ENCODE peak calls at places on chromosomes 2 and 18, in four cellular contexts. T is fibroblast of mammary gland, L is retina, J is GM04503. V is an unnamed sample.

GRCh38 chr2:10913501-10914271 is 2.0 kb downstream of the KCNF1 start:
- DNase-seq in L (no peak), T (no peak), J (no peak), V (no peak)

GRCh38 chr18:58860747-58861224 is 3.9 kb upstream of the ZNF532 start:
- DNase-seq in J (no peak), T (no peak), L (peak), V (no peak)

GRCh38 chr2:12064153-12064552 is 317.7 kb downstream of the LPIN1 start:
- DNase-seq in T (no peak), J (no peak), L (no peak), V (no peak)

GRCh38 chr2:84870306-84870705 is 10.6 kb downstream of the TRABD2A start:
- DNase-seq in J (no peak), T (no peak), L (no peak), V (no peak)

GRCh38 chr2:58215429-58215828 is 25.7 kb downstream of the FANCL start:
- DNase-seq in L (no peak), J (no peak), T (peak), V (no peak)

GRCh38 chr2:170339324-170339723 is 161.4 kb downstream of the MYO3B start:
- DNase-seq in T (no peak), J (no peak), L (no peak), V (no peak)

GRCh38 chr2:20551231-20551944 is 99.5 kb downstream of the HS1BP3 start:
- DNase-seq in T (no peak), J (no peak), L (peak), V (no peak)

GRCh38 chr18:32877371-32877770 is 104.5 kb upstream of the KLHL14 start:
- DNase-seq in T (no peak), J (no peak), L (no peak), V (no peak)

GRCh38 chr2:138003411-138003810 is 39.1 kb downstream of the HNMT start:
- DNase-seq in T (no peak), L (no peak), J (no peak), V (no peak)

GRCh38 chr2:180823546-180824141 is 156.8 kb upstream of the UBE2E3 start:
- DNase-seq in J (peak), L (no peak), T (peak), V (no peak)

GRCh38 chr2:196059491-196059960 is 9.1 kb downstream of the DNAH7 start:
- DNase-seq in T (no peak), L (no peak), J (no peak), V (no peak)

GRCh38 chr2:113978524-113979171 is 88.8 kb downstream of the ACTR3 start:
- DNase-seq in L (no peak), T (no peak), J (no peak), V (no peak)

V was measured in AG09319.